ENCODE peak calls at places on chromosomes 12 and 14, in four cellular contexts. G is RWPE2, P is heart left ventricle, U is left ventricle myocardium inferior. K is an unnamed sample. For H3K4me1, the result is how much of the 10 kb centered on the place peaks cover.

GRCh38 chr14:45252356-45253069 is 489 bp downstream of the MIS18BP1 start:
- DNase-seq in P (no peak), U (no peak), G (no peak), K (no peak)

GRCh38 chr14:75917322-75918251 is 64.2 kb downstream of the TGFB3 start:
- DNase-seq in U (no peak), G (no peak), P (no peak), K (no peak)

GRCh38 chr12:93734784-93735183 is 57.6 kb downstream of the CRADD start:
- DNase-seq in U (no peak), G (no peak), P (no peak), K (no peak)

GRCh38 chr14:30264161-30264560 is 294.8 kb upstream of the G2E3 start:
- DNase-seq in G (no peak), U (no peak), P (no peak), K (no peak)

GRCh38 chr12:26402648-26403047 is 207.3 kb downstream of the SSPN start:
- DNase-seq in G (no peak), P (no peak), U (no peak), K (peak)

GRCh38 chr12:12214201-12214600 is 52.6 kb downstream of the LRP6 start:
- DNase-seq in G (no peak), P (no peak), U (no peak), K (no peak)

GRCh38 chr12:10722905-10723866 is at the start of gene YBX3:
- DNase-seq in G (peak), U (peak), P (peak), K (peak)

GRCh38 chr12:96814200-96814599 is 92.9 kb upstream of the NEDD1 start:
- DNase-seq in P (no peak), U (no peak), G (no peak), K (no peak)

GRCh38 chr12:111643428-111643826 is 42.3 kb downstream of the BRAP start:
- DNase-seq in P (no peak), G (no peak), U (no peak), K (peak)

GRCh38 chr12:109795023-109795422 is 38.2 kb downstream of the TRPV4 start:
- DNase-seq in U (no peak), P (no peak), G (no peak), K (no peak)

GRCh38 chr14:27096091-27096490 is 498.3 kb upstream of the NOVA1 start:
- DNase-seq in U (no peak), P (no peak), G (no peak), K (no peak)

GRCh38 chr12:110330544-110330943 is 49.5 kb downstream of the ATP2A2 start:
- DNase-seq in U (no peak), G (no peak), P (no peak), K (no peak)

GRCh38 chr12:53743277-53744129 is 8.3 kb downstream of the CISTR start:
- DNase-seq in P (no peak), U (no peak), G (no peak), K (peak)

GRCh38 chr14:59509101-59509500 is 24.8 kb downstream of the JKAMP start:
- DNase-seq in G (no peak), P (no peak), U (no peak), K (no peak)

GRCh38 chr12:102797513-102797912 is 119.5 kb downstream of the PAH start:
- DNase-seq in P (no peak), U (no peak), G (no peak), K (no peak)

GRCh38 chr12:96233941-96234461 is 39.8 kb downstream of the ELK3 start:
- DNase-seq in U (peak), G (peak), P (peak), K (peak)

GRCh38 chr12:110102255-110102654 is 21.9 kb upstream of the IFT81 start:
- DNase-seq in G (no peak), P (no peak), U (no peak), K (no peak)

GRCh38 chr12:115710104-115710564 is 567.4 kb downstream of the MED13L start:
- DNase-seq in P (no peak), U (peak), G (no peak), K (no peak)

GRCh38 chr14:95196268-95196667 is 38.9 kb upstream of the DICER1 start:
- DNase-seq in P (no peak), U (no peak), G (no peak), K (no peak)

GRCh38 chr14:61631044-61631692 is 64.1 kb upstream of the HIF1A start:
- DNase-seq in G (no peak), U (no peak), P (no peak), K (no peak)

GRCh38 chr14:66039495-66039894 is 446.7 kb upstream of the CCDC196 start:
- DNase-seq in G (no peak), P (no peak), U (no peak), K (no peak)

DNA sequence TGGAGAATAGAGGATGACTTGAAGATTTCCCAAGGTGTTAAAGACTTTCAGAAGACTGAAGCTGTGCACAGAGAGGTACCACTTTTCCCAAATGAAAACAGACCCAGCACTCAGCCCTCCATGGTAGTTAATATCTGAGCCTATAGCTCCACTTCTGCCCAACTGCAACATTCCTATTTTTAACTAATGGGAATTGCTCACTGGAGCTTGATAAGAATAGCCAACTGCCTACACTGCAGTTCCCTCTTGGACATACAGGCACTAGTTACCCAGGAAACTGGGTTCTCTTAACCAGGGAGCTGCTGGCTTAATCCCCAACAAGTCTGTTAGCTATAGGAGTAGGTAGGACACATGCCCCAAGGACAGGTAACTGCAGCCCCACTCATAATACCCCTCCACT is 76.9 kb upstream of the ACTN1 start:
- DNase-seq in U (no peak), G (no peak), P (no peak), K (no peak)
- H3K4me1 ChIP-seq in U (half or more), G (under half), P (under half), K (under half)

GRCh38 chr12:123044351-123044750 is 63.9 kb downstream of the ARL6IP4 start:
- DNase-seq in P (no peak), G (no peak), U (no peak), K (no peak)
- H3K4me1 ChIP-seq in P (half or more), G (under half), U (half or more), K (under half)

DNA sequence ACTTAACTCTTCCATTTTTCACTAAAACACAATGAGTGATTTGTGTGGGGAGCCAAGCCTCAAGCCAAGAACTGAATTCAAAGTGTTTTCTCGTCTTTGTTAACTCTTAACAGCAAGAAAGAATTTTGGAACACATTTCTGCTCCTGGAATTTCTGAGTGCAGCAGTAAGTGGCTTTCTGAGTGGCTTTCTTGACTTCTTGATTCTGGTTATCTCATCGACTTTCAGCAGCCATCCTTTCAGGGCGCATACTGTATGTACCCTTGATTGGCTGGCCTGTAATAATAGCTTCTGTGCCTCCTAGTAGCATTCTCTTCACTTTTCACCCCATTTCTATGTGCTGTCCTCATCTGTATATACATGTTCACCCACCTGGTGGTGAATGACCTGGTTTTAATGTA is 157.4 kb downstream of the FBXL14 start:
- DNase-seq in P (no peak), G (no peak), U (no peak), K (no peak)
- H3K4me1 ChIP-seq in P (under half), G (under half), U (under half), K (under half)

DNA sequence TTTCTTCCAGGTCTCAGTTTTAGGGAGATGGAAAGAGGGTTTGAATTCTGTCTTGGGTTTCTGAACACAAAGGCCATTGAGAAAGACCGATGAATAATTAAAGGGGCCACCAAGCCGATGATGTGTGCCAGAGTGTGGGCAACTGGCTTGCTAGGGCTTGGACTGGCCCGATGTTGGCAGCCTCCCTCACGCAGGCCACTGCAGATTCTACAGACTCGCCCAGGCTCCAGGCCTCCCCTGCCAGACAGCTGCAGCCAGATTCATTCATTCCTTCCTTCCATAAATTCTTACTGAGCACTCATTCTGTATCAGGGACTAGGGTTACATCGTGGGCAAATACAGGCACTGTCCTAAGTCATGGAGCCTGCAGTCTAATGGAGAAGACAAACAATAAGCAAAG is 34.9 kb downstream of the ACTN1 start:
- DNase-seq in P (no peak), G (no peak), U (no peak), K (no peak)
- H3K4me1 ChIP-seq in P (half or more), G (half or more), U (half or more), K (half or more)

DNA sequence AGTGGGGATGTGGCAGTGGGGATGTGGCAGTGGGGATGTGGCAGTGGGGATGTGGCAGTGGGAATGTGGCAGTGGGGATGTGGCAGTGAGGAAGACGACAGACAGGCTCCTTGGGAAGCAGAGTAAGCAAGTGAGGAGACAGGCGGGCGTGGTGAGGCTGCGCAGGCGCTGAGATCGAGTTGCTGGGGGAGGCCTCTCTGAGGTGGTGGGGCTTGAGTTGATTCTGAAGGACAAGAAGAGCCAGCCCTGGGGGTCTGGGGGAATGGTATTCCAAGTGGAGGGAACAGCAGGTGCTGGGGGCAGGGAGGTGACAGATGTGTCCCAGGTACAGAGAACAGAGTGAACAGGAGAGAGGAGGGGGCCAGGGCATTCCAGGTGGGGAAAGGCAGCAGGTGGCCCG is 33.8 kb upstream of the TSPAN9 start:
- DNase-seq in U (no peak), G (peak), P (no peak), K (no peak)
- H3K4me1 ChIP-seq in U (half or more), G (under half), P (under half), K (under half)

GRCh38 chr14:74591899-74592298 is 20.1 kb downstream of the LTBP2 start:
- DNase-seq in U (no peak), P (peak), G (no peak), K (no peak)
- H3K4me1 ChIP-seq in U (half or more), P (half or more), G (under half), K (under half)

GRCh38 chr14:100679170-100679569 is 47.5 kb upstream of the DLK1 start:
- DNase-seq in P (no peak), U (no peak), G (no peak), K (no peak)
- H3K4me1 ChIP-seq in P (half or more), U (half or more), G (under half), K (under half)

DNA sequence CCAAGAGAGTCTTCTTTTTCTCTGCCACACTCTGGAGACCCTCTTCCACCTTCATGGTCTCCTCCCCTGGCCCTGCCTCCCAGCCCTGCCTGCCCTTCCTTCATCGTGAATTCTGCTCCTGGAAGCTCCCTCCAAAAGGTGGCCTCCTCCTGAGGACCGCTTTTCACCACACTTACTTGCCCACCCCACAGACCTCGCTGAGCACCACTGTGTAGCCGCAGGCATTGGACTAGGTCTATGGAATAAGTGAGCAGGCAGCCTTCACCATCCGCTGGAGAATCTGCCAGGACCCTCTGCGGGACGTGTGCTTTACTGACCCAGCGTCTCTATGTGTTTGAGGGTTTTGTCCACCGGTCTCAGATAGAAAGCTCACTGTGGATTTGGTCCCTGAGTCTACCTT is 9.7 kb upstream of the KRT5 start:
- DNase-seq in P (no peak), G (no peak), U (no peak), K (no peak)
- H3K4me1 ChIP-seq in P (under half), G (under half), U (under half), K (under half)